ENCODE peak calls at places on chromosomes 5 and 9, in eight cellular contexts. H is fibroblast of lung, G is Peyer's patch, P is IMR-90, R is heart right ventricle, A is tibial artery, D is HCT116, W is endodermal cell. Q is an unnamed sample.

GRCh38 chr5:132010645-132011560 is 555 bp downstream of the ACSL6 start:
- DNase-seq in H (no peak), G (no peak), P (no peak), R (no peak), A (peak; percentile 56), D (no peak), W (peak; percentile 59), Q (no peak)

GRCh38 chr9:84500218-84500617 is 159.7 kb upstream of the SLC28A3 start:
- DNase-seq in H (no peak), G (no peak), P (no peak), R (no peak), A (no peak), D (no peak), W (no peak), Q (no peak)

GRCh38 chr5:134490255-134490924 is 35.1 kb upstream of the JADE2 start:
- DNase-seq in H (no peak), G (no peak), P (no peak), R (no peak), A (peak; percentile 13), D (no peak), W (no peak), Q (no peak)

GRCh38 chr9:33453286-33453882 is 6.0 kb upstream of the AQP3 start:
- DNase-seq in H (no peak), G (no peak), P (no peak), R (no peak), A (no peak), D (no peak), W (no peak), Q (no peak)

GRCh38 chr5:32278403-32278802 is 34.3 kb downstream of the MTMR12 start:
- DNase-seq in H (peak; percentile 58), G (no peak), P (peak; percentile 82), R (no peak), A (no peak), D (no peak), W (no peak), Q (no peak)

GRCh38 chr9:4537581-4537980 is 47.3 kb downstream of the SLC1A1 start:
- DNase-seq in H (no peak), G (no peak), P (no peak), R (no peak), A (no peak), D (no peak), W (no peak), Q (no peak)

GRCh38 chr9:110123364-110124095 is 84.4 kb downstream of the C9orf152 start:
- DNase-seq in H (peak; percentile 58), G (no peak), P (peak; percentile 81), R (no peak), A (no peak), D (no peak), W (no peak), Q (no peak)

GRCh38 chr5:153463806-153464205 is 26.7 kb upstream of the GRIA1 start:
- DNase-seq in H (peak; percentile 65), G (no peak), P (peak; percentile 68), R (no peak), A (no peak), D (no peak), W (no peak), Q (no peak)

GRCh38 chr5:130116431-130116830 is 212.2 kb downstream of the CHSY3 start:
- DNase-seq in H (no peak), G (no peak), P (no peak), R (no peak), A (no peak), D (no peak), W (no peak), Q (no peak)

GRCh38 chr9:116368680-116369079 is 215.1 kb downstream of the PAPPA start:
- DNase-seq in H (no peak), G (no peak), P (no peak), R (no peak), A (no peak), D (no peak), W (no peak), Q (no peak)

DNA sequence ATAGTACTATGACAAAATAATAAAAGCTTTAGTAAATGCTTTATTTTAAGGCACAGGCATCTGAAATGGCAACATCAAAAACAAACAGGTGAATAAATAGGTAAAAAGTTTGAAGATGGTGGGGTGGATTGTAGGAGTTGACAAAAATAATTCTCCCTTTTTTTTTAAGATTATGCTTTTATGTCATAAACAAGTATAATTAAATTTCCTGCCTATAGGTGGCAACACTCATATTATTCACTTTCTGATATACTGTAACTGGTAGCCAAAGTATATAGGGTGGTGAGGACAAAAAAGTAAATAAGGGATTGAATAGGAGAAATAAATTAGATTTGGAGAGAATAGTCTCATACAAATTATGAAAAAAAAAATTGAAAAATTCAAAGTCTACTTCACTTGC is 120.0 kb upstream of the ACOT12 start:
- DNase-seq in H (peak; percentile 34), G (no peak), P (peak; percentile 10), R (no peak), A (no peak), D (no peak), W (no peak), Q (no peak)
- TF ChIP-seq CTCF in H (peak; percentile 12), G (peak; percentile 32), P (peak; percentile 32), R (no peak), A (peak; percentile 9), D (peak; percentile 22), W (peak; percentile 9), Q (peak; percentile 61)

DNA sequence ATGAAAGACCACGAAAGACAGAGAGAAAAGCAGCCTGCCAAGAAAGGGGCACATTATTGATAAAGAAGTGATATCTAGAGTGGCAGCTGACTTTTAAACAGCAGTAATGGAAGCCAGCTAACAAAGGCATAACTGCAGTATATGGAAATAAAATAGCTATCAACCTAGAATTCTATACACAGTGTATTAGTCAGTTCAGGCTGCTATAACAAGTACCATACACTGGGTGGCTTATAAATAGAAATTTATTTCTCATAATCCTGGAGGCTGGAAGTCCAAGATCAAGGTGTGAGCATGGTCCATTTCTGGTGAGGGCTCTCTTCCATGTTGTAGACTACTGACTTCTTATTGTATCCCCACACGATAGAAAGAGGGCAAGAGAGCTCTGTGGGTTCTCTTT is 109.8 kb downstream of the DEPDC1B start:
- DNase-seq in H (no peak), G (no peak), P (no peak), R (no peak), A (no peak), D (no peak), W (no peak), Q (no peak)
- H3K27ac ChIP-seq in H (no peak overlapping the region), G (no peak overlapping the region), P (no peak overlapping the region), R (no peak overlapping the region), A (no peak overlapping the region), D (no peak overlapping the region), W (no peak overlapping the region), Q (no peak overlapping the region)

DNA sequence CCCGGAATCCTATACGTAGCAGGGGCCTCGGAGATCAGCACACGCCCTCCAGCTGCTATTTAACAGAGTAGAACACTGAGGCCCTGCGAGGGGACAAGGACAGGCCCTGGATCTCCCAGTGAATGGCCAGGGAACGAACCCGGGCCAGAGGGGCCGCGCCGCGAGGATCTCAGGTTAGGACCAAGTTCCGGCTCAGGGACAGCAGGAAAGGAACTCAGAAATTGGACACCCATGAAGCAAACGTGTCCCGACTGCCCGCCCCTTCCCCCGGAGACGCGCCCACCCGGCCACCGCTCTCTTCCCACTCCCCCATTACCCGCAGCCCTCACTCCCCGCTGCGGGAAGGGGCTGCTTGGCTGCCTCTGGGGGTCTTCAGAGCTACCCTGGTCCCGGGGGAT is 1.0 kb upstream of the FOXE1 start:
- DNase-seq in H (no peak), G (no peak), P (no peak), R (no peak), A (no peak), D (no peak), W (peak; percentile 85), Q (no peak)
- H3K9me3 ChIP-seq in H (no peaks in the 10 kb centered on the region), G (no peaks in the 10 kb centered on the region), P (peaks cover 28% of the 10 kb centered on the region), R (no peaks in the 10 kb centered on the region), A (no peaks in the 10 kb centered on the region), D (no peaks in the 10 kb centered on the region), W (no peaks in the 10 kb centered on the region), Q (peaks cover 4% of the 10 kb centered on the region)

DNA sequence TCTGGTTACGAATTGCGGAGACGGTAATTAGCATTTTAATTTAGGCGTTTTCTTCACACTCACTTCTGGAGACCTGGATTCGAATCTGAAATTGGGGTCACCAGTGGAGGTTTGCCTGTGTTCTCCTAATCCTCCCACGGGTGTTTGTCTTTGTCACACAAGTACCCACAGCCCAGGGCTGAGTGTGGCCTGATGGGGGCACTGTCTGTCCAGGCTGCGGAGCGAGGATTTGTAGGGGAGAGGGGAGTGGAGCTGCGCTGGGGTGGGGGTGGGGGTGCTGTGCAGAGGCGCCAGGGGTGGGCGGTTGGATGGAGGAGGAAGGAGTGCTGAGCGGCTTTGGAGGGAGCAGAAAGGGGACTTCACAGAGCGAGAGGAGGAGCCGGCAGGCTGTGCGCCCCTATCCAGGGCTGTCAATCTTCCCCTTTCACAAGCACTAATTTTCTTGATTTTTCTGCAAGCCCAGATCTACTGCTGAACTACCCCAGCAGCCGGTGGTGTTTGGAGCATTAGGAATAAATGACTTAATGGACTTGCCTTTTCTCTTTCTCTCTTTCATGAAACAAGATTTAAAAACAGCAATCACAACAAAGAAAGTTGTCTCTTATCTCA is 53.1 kb downstream of the TSPAN17 start:
- DNase-seq in H (no peak), G (no peak), P (no peak), R (no peak), A (no peak), D (no peak), W (peak; percentile 84), Q (no peak)
- TF ChIP-seq CTCF in H (peak; percentile 30), G (no peak), P (peak; percentile 19), R (no peak), A (no peak), D (peak; percentile 52), W (peak; percentile 78), Q (no peak)

GRCh38 chr5:151675225-151675955 is 11.3 kb downstream of the SPARC start:
- DNase-seq in H (peak; percentile 34), G (no peak), P (peak; percentile 75), R (no peak), A (no peak), D (no peak), W (no peak), Q (no peak)
- H3K27ac ChIP-seq in H (peak overlapping the region; percentile 55), G (peak overlapping the region; percentile 73), P (peak overlapping the region; percentile 83), R (peak overlapping the region; percentile 92), A (peak overlapping the region; percentile 89), D (no peak overlapping the region), W (peak overlapping the region; percentile 4), Q (no peak overlapping the region)

DNA sequence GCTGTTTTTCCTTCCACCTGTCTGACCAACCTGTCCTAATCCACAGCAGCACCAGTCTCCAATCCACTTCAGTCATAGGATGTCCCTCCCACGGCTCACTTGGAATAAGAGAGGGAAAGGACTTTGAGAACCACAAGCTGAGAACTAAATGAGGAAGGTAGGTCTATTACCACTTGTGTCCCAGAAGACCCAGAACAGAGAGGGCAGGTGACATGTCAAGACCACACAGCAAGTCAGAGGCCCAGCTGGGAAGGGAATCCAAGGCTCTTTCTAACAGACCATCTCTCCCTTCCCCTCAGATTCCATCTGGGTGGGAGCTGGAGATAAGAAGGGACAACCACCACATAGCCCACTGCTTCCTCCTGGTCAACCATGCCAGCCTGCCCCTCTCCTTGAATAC is 14.6 kb downstream of the ANXA6 start:
- DNase-seq in H (no peak), G (no peak), P (no peak), R (no peak), A (no peak), D (no peak), W (no peak), Q (no peak)
- H3K9me3 ChIP-seq in H (no peaks in the 10 kb centered on the region), G (no peaks in the 10 kb centered on the region), P (no peaks in the 10 kb centered on the region), R (no peaks in the 10 kb centered on the region), A (no peaks in the 10 kb centered on the region), D (no peaks in the 10 kb centered on the region), W (no peaks in the 10 kb centered on the region), Q (no peaks in the 10 kb centered on the region)

Q was measured in CD4-positive, alpha-beta T cell.